ENCODE peak calls at places on chromosome 15, in eight cellular contexts. X is transverse colon, D is cardiac fibroblast, O is Peyer's patch, E is foreskin fibroblast, L is A549, K is tibial artery, W is heart right ventricle. Y is an unnamed sample.

GRCh38 chr15:64305261-64305660 is 50.7 kb downstream of the CSNK1G1 start:
- DNase-seq in X (no peak), D (peak; percentile 43), O (no peak), E (no peak), L (no peak), K (no peak), W (no peak), Y (peak; percentile 18)

GRCh38 chr15:95451891-95452290 is 878.6 kb upstream of the NR2F2 start:
- DNase-seq in X (no peak), D (no peak), O (no peak), E (no peak), L (no peak), K (no peak), W (no peak), Y (no peak)

GRCh38 chr15:31338318-31338878 is 11.8 kb downstream of the KLF13 start:
- DNase-seq in X (no peak), D (peak; percentile 39), O (peak; percentile 54), E (no peak), L (no peak), K (no peak), W (no peak), Y (peak; percentile 10)

GRCh38 chr15:78004919-78005634 is 72.4 kb downstream of the TBC1D2B start:
- DNase-seq in X (peak; percentile 60), D (peak; percentile 91), O (no peak), E (peak; percentile 90), L (no peak), K (peak; percentile 93), W (peak; percentile 85), Y (peak; percentile 94)

GRCh38 chr15:84910928-84911623 is 26.6 kb downstream of the SLC28A1 start:
- DNase-seq in X (peak; percentile 16), D (no peak), O (no peak), E (no peak), L (no peak), K (peak; percentile 62), W (no peak), Y (no peak)

GRCh38 chr15:41331281-41331680 is 1.1 kb downstream of the OIP5 start:
- DNase-seq in X (no peak), D (no peak), O (no peak), E (no peak), L (no peak), K (no peak), W (no peak), Y (no peak)

GRCh38 chr15:75673426-75674247 is 25.9 kb downstream of the SNX33 start:
- DNase-seq in X (peak; percentile 65), D (peak; percentile 90), O (no peak), E (peak; percentile 86), L (no peak), K (peak; percentile 97), W (peak; percentile 90), Y (peak; percentile 88)

GRCh38 chr15:52154896-52155865 is 36.0 kb downstream of the GNB5 start:
- DNase-seq in X (no peak), D (no peak), O (no peak), E (no peak), L (no peak), K (no peak), W (no peak), Y (no peak)

GRCh38 chr15:89496155-89497098 is at the start of gene RHCG:
- DNase-seq in X (peak; percentile 23), D (peak; percentile 58), O (no peak), E (peak; percentile 16), L (peak; percentile 80), K (peak; percentile 44), W (no peak), Y (peak; percentile 50)
- TF ChIP-seq CTCF in X (peak; percentile 42), D (peak; percentile 37), O (peak; percentile 28), E (peak; percentile 24), L (peak; percentile 74), K (no peak), W (peak; percentile 14), Y (peak; percentile 39)

GRCh38 chr15:94059188-94059587 is 172.2 kb upstream of the MCTP2 start:
- DNase-seq in X (no peak), D (no peak), O (no peak), E (no peak), L (no peak), K (no peak), W (no peak), Y (no peak)

GRCh38 chr15:94056314-94056713 is 175.0 kb upstream of the MCTP2 start:
- DNase-seq in X (no peak), D (no peak), O (no peak), E (no peak), L (no peak), K (no peak), W (no peak), Y (peak; percentile 6)

GRCh38 chr15:94061041-94061440 is 170.3 kb upstream of the MCTP2 start:
- DNase-seq in X (no peak), D (no peak), O (no peak), E (no peak), L (no peak), K (no peak), W (no peak), Y (no peak)

GRCh38 chr15:94053626-94054025 is 177.7 kb upstream of the MCTP2 start:
- DNase-seq in X (no peak), D (no peak), O (no peak), E (no peak), L (no peak), K (no peak), W (no peak), Y (no peak)

DNA sequence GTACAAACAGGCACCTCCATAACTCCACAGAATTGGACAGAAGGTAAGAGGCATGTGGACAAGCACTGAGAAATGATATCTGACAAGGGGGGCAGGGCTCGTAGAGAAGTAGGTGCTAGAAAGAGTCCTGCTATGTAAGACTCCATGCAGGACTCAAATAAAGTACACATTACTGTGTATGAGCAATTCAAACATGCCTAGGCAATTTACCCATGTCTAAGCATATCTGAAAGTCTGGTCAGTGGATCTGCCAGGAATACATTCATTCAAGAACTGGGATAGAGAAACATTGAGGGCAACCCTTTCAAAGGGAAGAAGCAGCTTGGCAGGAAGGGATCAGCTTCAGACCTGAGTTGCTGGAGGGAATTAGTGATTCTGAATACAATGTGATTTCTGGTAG is 174.1 kb upstream of the MCTP2 start:
- DNase-seq in X (no peak), D (no peak), O (no peak), E (no peak), L (no peak), K (no peak), W (no peak), Y (no peak)
- H3K4me3 ChIP-seq in X (no peak overlapping the region), D (no peak overlapping the region), O (no peak overlapping the region), E (no peak overlapping the region), L (no peak overlapping the region), K (no peak overlapping the region), W (no peak overlapping the region), Y (no peak overlapping the region)

GRCh38 chr15:67079361-67079760 is 14.0 kb downstream of the SMAD3 start:
- DNase-seq in X (no peak), D (no peak), O (no peak), E (peak; percentile 23), L (no peak), K (no peak), W (no peak), Y (no peak)

GRCh38 chr15:67072951-67073350 is 7.5 kb downstream of the SMAD3 start:
- DNase-seq in X (no peak), D (no peak), O (no peak), E (no peak), L (no peak), K (no peak), W (no peak), Y (no peak)

GRCh38 chr15:67077641-67078215 is 12.3 kb downstream of the SMAD3 start:
- DNase-seq in X (peak; percentile 77), D (no peak), O (no peak), E (no peak), L (no peak), K (no peak), W (no peak), Y (no peak)

GRCh38 chr15:67074886-67075229 is 9.5 kb downstream of the SMAD3 start:
- DNase-seq in X (no peak), D (peak; percentile 50), O (no peak), E (no peak), L (no peak), K (no peak), W (no peak), Y (no peak)

DNA sequence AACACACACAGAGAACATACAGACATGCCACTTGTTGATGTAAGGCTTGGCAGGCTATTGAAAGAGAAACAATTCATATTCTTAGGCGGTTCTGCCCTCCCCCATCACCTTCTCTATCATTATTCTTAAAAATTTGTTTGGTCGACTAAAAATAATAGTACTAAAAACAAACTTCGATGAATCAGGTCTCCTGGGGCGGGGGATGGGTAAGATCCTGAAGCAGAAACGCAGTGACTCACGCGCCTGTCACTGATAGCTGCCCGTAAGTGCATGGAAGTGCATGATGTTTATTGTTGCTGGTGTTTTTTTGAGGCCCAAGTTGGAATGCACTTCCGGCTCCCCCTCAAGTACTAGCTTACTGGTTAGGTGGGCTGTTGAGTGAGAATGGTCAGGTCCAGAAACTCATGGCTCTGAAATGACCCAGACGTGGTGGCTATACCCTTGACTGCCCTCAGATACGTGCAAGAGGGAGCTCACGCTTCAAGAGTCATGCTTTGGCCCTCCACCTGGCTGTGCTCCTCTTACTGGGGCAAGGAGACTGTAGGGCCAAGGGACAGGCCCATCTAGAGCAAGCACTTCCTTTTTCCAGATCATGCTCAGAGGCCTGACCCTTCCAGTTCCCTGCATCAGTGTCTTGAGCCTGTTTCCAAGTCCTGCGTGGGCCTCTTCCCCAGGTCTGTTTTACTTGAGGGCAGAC is 10.9 kb downstream of the SMAD3 start:
- DNase-seq in X (no peak), D (peak; percentile 96), O (no peak), E (peak; percentile 81), L (peak; percentile 76), K (no peak), W (no peak), Y (peak; percentile 86)
- TF ChIP-seq CTCF in X (no peak), D (no peak), O (no peak), E (no peak), L (no peak), K (no peak), W (no peak), Y (no peak)

DNA sequence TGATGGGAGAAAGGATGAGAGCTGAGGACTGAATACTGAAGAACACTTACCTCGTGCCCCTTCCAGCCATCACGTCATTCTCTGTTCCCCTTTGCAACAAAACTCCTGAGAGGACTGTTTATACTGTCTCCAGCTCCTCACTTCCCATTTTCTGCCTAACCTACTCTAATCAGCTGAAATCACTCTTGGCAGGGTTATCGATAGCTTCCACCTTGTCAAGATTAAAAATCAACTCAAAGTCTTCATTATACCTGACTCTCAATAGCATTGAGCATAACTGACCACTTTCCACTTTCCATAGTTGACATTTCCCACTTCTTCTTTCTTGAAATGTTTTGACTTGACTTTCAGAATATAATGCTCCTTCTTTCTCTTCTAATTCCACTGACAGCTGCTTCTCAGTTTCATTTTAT is 4.3 kb downstream of the BTBD1 start:
- DNase-seq in X (no peak), D (no peak), O (no peak), E (no peak), L (no peak), K (no peak), W (no peak), Y (no peak)
- H3K4me3 ChIP-seq in X (no peak overlapping the region), D (no peak overlapping the region), O (no peak overlapping the region), E (no peak overlapping the region), L (no peak overlapping the region), K (no peak overlapping the region), W (no peak overlapping the region), Y (no peak overlapping the region)

Y was measured in fibroblast of pulmonary artery.